ENCODE peak calls at places on chromosomes 4 and X, in seven cellular contexts. X is transverse colon, H is stomach, F is WTC11, D is choroid plexus epithelial cell, P is BE2C, V is fibroblast of the aortic adventitia. R is an unnamed sample.

GRCh38 chr4:143351149-143351691 is 14.5 kb downstream of the GAB1 start:
- DNase-seq in F (no peak), H (no peak), P (no peak), X (no peak), V (no peak), D (no peak), R (no peak)

GRCh38 chrX:72280210-72280882 is 3.3 kb upstream of the RPS4X start:
- DNase-seq in D (no peak), V (no peak), P (no peak), X (no peak), F (no peak), H (no peak), R (no peak)

GRCh38 chrX:40177942-40178715 is 80.4 kb upstream of the BCOR start:
- DNase-seq in X (no peak), V (no peak), H (no peak), D (no peak), F (no peak), P (no peak), R (no peak)

GRCh38 chr4:107814758-107815552 is 9.8 kb upstream of the SGMS2 start:
- DNase-seq in H (no peak), D (no peak), P (no peak), X (no peak), F (no peak), V (no peak), R (no peak)

GRCh38 chrX:72475338-72475737 is 97.3 kb downstream of the HDAC8 start:
- DNase-seq in X (no peak), H (no peak), F (no peak), V (no peak), D (no peak), P (no peak), R (no peak)

GRCh38 chr4:82097504-82097903 is 276.3 kb downstream of the HNRNPD start:
- DNase-seq in H (no peak), F (no peak), V (no peak), P (no peak), X (no peak), D (peak), R (no peak)

GRCh38 chr4:113979157-113979972 is at the start of gene ARSJ:
- DNase-seq in V (peak), F (peak), X (peak), P (peak), D (peak), H (peak), R (no peak)

GRCh38 chr4:76830612-76831474 is 67.1 kb downstream of the SOWAHB start:
- DNase-seq in H (peak), X (peak), F (no peak), V (peak), D (peak), P (no peak), R (peak)

GRCh38 chr4:14582658-14583057 is 419.6 kb upstream of the CPEB2 start:
- DNase-seq in H (no peak), F (no peak), D (no peak), X (no peak), P (no peak), V (no peak), R (no peak)

GRCh38 chr4:138659640-138660325 is 355.8 kb upstream of the NOCT start:
- DNase-seq in D (no peak), F (peak), V (no peak), H (no peak), P (no peak), X (no peak), R (no peak)

GRCh38 chr4:1720163-1720983 is 750 bp downstream of the TMEM129 start:
- DNase-seq in V (peak), P (peak), X (peak), H (peak), D (peak), F (peak), R (no peak)

GRCh38 chr4:158016511-158016910 is 156.3 kb downstream of the GASK1B start:
- DNase-seq in X (no peak), F (no peak), V (peak), H (no peak), D (peak), P (no peak), R (no peak)

GRCh38 chrX:133359466-133359865 is 55.8 kb downstream of the GPC4 start:
- DNase-seq in H (no peak), D (no peak), V (no peak), X (no peak), F (no peak), P (no peak), R (no peak)

GRCh38 chr4:80331693-80332092 is 3.8 kb upstream of the CFAP299 start:
- DNase-seq in X (no peak), F (no peak), D (no peak), H (no peak), V (no peak), P (no peak), R (no peak)

GRCh38 chr4:39908284-39908683 is 69.4 kb downstream of the PDS5A start:
- DNase-seq in D (peak), V (peak), F (no peak), P (no peak), X (no peak), H (no peak), R (no peak)

GRCh38 chr4:171266666-171267065 is 546.5 kb upstream of the GALNTL6 start:
- DNase-seq in V (no peak), X (no peak), H (no peak), D (no peak), F (no peak), P (no peak), R (no peak)

GRCh38 chr4:31592293-31592692 is 872.1 kb downstream of the PCDH7 start:
- DNase-seq in P (no peak), V (no peak), F (no peak), H (no peak), D (no peak), X (no peak), R (no peak)

GRCh38 chr4:30402276-30402675 is 317.9 kb upstream of the PCDH7 start:
- DNase-seq in X (no peak), V (no peak), H (no peak), D (peak), F (no peak), P (no peak), R (no peak)

GRCh38 chr4:3811621-3812020 is 45.4 kb downstream of the ADRA2C start:
- DNase-seq in V (no peak), X (no peak), P (no peak), D (no peak), F (no peak), H (no peak), R (no peak)

GRCh38 chrX:154991039-154991438 is 31.5 kb downstream of the F8 start:
- DNase-seq in F (no peak), H (no peak), P (no peak), V (no peak), X (no peak), D (no peak), R (no peak)

GRCh38 chrX:109448539-109448938 is 33.3 kb downstream of the GUCY2F start:
- DNase-seq in P (no peak), H (no peak), V (peak), D (no peak), X (no peak), F (no peak), R (no peak)

GRCh38 chr4:47349323-47349722 is 114.2 kb downstream of the COMMD8 start:
- DNase-seq in F (no peak), V (peak), D (peak), P (no peak), X (no peak), H (no peak), R (no peak)

GRCh38 chrX:68940601-68941000 is 111.8 kb downstream of the EFNB1 start:
- DNase-seq in D (peak), X (peak), P (no peak), H (no peak), F (no peak), V (no peak), R (no peak)

GRCh38 chr4:69875986-69876542 is 16.1 kb upstream of the SULT1E1 start:
- DNase-seq in F (no peak), H (no peak), X (no peak), V (no peak), P (no peak), D (no peak), R (no peak)

GRCh38 chr4:53905935-53906377 is 158.4 kb downstream of the CHIC2 start:
- DNase-seq in H (peak), P (peak), F (peak), V (peak), X (peak), D (peak), R (peak)

GRCh38 chr4:23001478-23001877 is 308.7 kb downstream of the GBA3 start:
- DNase-seq in H (no peak), V (peak), F (no peak), P (no peak), D (no peak), X (no peak), R (no peak)

GRCh38 chr4:46392421-46392820 is 2.5 kb upstream of the GABRA2 start:
- DNase-seq in V (no peak), H (no peak), F (no peak), P (no peak), X (no peak), D (peak), R (no peak)

GRCh38 chrX:14352511-14352910 is 176.8 kb upstream of the GLRA2 start:
- DNase-seq in P (no peak), D (peak), X (no peak), V (no peak), F (no peak), H (no peak), R (no peak)

GRCh38 chr4:14967982-14968381 is 34.3 kb upstream of the CPEB2 start:
- DNase-seq in F (no peak), H (no peak), X (no peak), D (no peak), V (peak), P (no peak), R (no peak)

GRCh38 chr4:184014301-184014700 is 109.2 kb downstream of the STOX2 start:
- DNase-seq in X (no peak), H (no peak), V (no peak), P (no peak), D (no peak), F (no peak), R (no peak)
- TF ChIP-seq CTCF in X (no peak), H (no peak), V (no peak), P (no peak), D (no peak), F (no peak), R (no peak)

GRCh38 chrX:82208976-82209375 is 1007.1 kb downstream of the SH3BGRL start:
- DNase-seq in D (no peak), P (no peak), V (no peak), X (no peak), F (no peak), H (no peak), R (no peak)
- TF ChIP-seq CTCF in D (no peak), P (no peak), V (no peak), X (no peak), F (no peak), H (no peak), R (no peak)

DNA sequence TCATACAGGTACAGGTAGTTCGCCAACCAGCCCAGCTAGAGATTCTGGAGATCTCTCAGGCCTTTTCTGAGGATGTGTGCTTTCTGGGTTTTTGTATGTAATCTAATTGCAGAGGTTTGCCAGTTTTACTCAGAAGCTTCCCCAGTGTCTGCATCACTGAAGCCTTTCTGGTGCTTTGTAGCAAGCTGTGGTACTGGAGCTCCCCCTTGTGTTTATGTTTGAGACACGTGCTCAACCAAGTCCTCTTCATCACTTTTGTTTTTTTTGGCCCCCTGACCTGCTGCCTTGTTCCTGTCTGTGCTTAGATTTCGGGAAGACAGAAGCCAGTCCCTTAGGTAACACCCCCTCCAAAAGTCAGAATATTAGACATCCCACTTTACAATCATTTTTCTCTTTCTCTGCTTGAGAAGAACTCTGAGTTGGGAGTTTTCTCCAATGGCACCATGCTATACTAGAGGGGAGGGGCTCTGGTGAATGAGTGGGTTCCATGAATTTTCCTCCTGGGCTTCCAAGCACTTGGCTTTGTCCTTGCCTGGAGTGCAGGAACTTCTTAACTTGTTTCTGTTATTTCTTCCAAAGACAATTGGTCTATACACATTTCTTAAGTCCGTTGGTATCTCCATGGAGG is 128.4 kb upstream of the TBC1D9 start:
- DNase-seq in F (peak), P (peak), X (peak), D (peak), V (peak), H (peak), R (peak)
- TF ChIP-seq CTCF in F (peak), P (peak), X (peak), D (peak), V (peak), H (peak), R (peak)

GRCh38 chrX:104482757-104483156 is 83.2 kb upstream of the IL1RAPL2 start:
- DNase-seq in H (no peak), F (no peak), X (no peak), D (peak), P (no peak), V (no peak), R (no peak)
- TF ChIP-seq CTCF in H (no peak), F (no peak), X (no peak), D (peak), P (no peak), V (no peak), R (peak)

R was measured in retinal pigment epithelial cell.